ENCODE peak calls at places on chromosome 22, in five cellular contexts. H is HepG2, C is GM12878, L is SK-N-SH, Z is K562. K is an unnamed sample.

GRCh38 chr22:29302681-29303465 is 3.6 kb upstream of the GAS2L1 start:
- DNase-seq in H (no peak), C (no peak), L (peak), Z (no peak), K (no peak)

GRCh38 chr22:19905619-19906276 is 35.8 kb upstream of the COMT start:
- DNase-seq in H (no peak), C (no peak), L (peak), Z (no peak), K (no peak)

GRCh38 chr22:40423882-40424640 is 53.7 kb downstream of the SGSM3 start:
- DNase-seq in H (no peak), C (no peak), L (no peak), Z (no peak), K (no peak)

GRCh38 chr22:33873186-33873585 is 47.1 kb downstream of the LARGE1 start:
- DNase-seq in H (no peak), C (no peak), L (no peak), Z (no peak), K (no peak)

GRCh38 chr22:50314455-50315288 is 7.2 kb upstream of the PLXNB2 start:
- DNase-seq in H (no peak), C (peak), L (peak), Z (peak), K (no peak)

GRCh38 chr22:40345801-40346177 is 511 bp upstream of the ADSL start:
- DNase-seq in H (peak), C (no peak), L (peak), Z (peak), K (peak)

GRCh38 chr22:39308614-39309363 is 10.6 kb downstream of the RPL3 start:
- DNase-seq in H (no peak), C (no peak), L (no peak), Z (no peak), K (no peak)

GRCh38 chr22:40533712-40534378 is 102.7 kb downstream of the MRTFA start:
- DNase-seq in H (no peak), C (peak), L (no peak), Z (peak), K (peak)

GRCh38 chr22:28791841-28792490 is 8.4 kb downstream of the XBP1 start:
- DNase-seq in H (no peak), C (peak), L (no peak), Z (no peak), K (no peak)

GRCh38 chr22:31193092-31193491 is 19.0 kb upstream of the LIMK2 start:
- DNase-seq in H (no peak), C (no peak), L (no peak), Z (no peak), K (no peak)

GRCh38 chr22:31588970-31589675 is 72.9 kb downstream of the PISD start:
- DNase-seq in H (peak), C (no peak), L (no peak), Z (no peak), K (no peak)

GRCh38 chr22:49405590-49405989 is 422.1 kb downstream of the BRD1 start:
- DNase-seq in H (no peak), C (no peak), L (no peak), Z (no peak), K (no peak)

GRCh38 chr22:49648053-49648452 is 179.6 kb downstream of the BRD1 start:
- DNase-seq in H (no peak), C (no peak), L (no peak), Z (no peak), K (no peak)

GRCh38 chr22:50178471-50178864 is 7.2 kb upstream of the TRABD start:
- DNase-seq in H (no peak), C (no peak), L (no peak), Z (no peak), K (no peak)

GRCh38 chr22:30392661-30393321 is 4.0 kb upstream of the SEC14L2 start:
- DNase-seq in H (no peak), C (no peak), L (no peak), Z (no peak), K (no peak)

GRCh38 chr22:42959472-42960145 is 55.3 kb downstream of the PACSIN2 start:
- DNase-seq in H (peak), C (no peak), L (peak), Z (peak), K (peak)

GRCh38 chr22:35089139-35089538 is 23.2 kb downstream of the ISX start:
- DNase-seq in H (no peak), C (peak), L (no peak), Z (no peak), K (no peak)

GRCh38 chr22:28711820-28712777 is 29.5 kb downstream of the CHEK2 start:
- DNase-seq in H (peak), C (no peak), L (no peak), Z (peak), K (no peak)

GRCh38 chr22:20203142-20204099 is 52.6 kb upstream of the CCDC188 start:
- DNase-seq in H (peak), C (no peak), L (peak), Z (peak), K (no peak)

GRCh38 chr22:32850591-32851517 is 49.3 kb downstream of the TIMP3 start:
- DNase-seq in H (no peak), C (no peak), L (no peak), Z (no peak), K (no peak)

GRCh38 chr22:42444060-42444904 is 12.1 kb upstream of the NFAM1 start:
- DNase-seq in H (peak), C (peak), L (peak), Z (peak), K (peak)

GRCh38 chr22:19933328-19934241 is 8.0 kb upstream of the COMT start:
- DNase-seq in H (no peak), C (no peak), L (no peak), Z (no peak), K (no peak)

GRCh38 chr22:30923168-30923900 is 45.2 kb downstream of the MORC2 start:
- DNase-seq in H (no peak), C (no peak), L (no peak), Z (no peak), K (no peak)

DNA sequence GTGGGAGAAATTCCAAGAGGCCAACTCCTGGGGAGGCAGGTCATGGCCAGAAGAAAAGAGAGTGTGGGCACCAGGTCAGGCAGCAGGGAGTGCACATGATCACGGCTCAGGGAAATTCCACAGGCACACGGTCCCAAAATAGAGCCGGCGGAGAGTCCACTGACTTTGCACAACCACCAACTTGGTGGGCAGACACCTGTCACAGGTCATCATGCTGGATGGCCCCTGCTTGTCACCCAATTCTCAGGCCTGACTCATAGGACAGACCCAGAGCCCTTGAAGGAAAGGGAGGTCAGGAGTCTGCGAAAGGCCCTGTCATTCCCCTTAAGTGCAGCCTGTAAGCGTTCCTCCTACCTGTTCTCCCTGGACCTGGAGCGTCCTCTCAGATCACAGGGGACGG is 15.8 kb downstream of the APOL2 start:
- DNase-seq in H (no peak), C (no peak), L (no peak), Z (no peak), K (no peak)
- TF ChIP-seq FOXM1 in H (no peak), C (no peak), L (no peak), Z (no peak), K (no peak)

GRCh38 chr22:46390652-46391301 is 55.3 kb downstream of the TRMU start:
- DNase-seq in H (peak), C (no peak), L (peak), Z (peak), K (peak)
- TF ChIP-seq FOXM1 in H (no peak), C (no peak), L (no peak), Z (no peak), K (no peak)

DNA sequence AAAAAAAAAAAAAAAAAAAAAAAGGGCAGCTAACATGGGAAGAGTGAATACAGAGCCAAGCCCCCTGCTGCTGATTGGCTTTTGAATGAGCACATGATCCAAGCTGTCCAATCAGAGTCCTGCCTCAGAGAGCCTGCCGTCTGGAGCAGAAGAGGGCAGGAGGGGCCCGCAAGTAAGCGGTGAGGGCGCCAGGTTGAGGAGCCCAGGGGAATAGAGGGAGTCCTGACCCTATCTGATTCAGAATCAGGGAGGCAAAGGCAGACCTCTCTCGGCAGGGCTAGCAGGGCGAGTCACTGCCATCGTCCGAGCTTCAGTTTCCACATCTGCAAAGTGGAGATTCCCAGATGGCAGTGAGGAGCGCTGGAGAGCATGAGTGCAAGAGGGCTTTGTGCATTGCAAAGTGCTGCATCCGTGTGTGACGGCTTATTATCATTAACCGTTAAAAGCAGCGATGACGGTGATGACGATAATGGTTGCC is 68.8 kb upstream of the ATXN10 start:
- DNase-seq in H (peak), C (no peak), L (peak), Z (peak), K (peak)
- TF ChIP-seq FOXM1 in H (no peak), C (no peak), L (no peak), Z (no peak), K (no peak)

GRCh38 chr22:24500251-24500820 is 5.2 kb downstream of the UPB1 start:
- DNase-seq in H (peak), C (no peak), L (no peak), Z (no peak), K (no peak)
- TF ChIP-seq FOXM1 in H (no peak), C (no peak), L (no peak), Z (no peak), K (no peak)

DNA sequence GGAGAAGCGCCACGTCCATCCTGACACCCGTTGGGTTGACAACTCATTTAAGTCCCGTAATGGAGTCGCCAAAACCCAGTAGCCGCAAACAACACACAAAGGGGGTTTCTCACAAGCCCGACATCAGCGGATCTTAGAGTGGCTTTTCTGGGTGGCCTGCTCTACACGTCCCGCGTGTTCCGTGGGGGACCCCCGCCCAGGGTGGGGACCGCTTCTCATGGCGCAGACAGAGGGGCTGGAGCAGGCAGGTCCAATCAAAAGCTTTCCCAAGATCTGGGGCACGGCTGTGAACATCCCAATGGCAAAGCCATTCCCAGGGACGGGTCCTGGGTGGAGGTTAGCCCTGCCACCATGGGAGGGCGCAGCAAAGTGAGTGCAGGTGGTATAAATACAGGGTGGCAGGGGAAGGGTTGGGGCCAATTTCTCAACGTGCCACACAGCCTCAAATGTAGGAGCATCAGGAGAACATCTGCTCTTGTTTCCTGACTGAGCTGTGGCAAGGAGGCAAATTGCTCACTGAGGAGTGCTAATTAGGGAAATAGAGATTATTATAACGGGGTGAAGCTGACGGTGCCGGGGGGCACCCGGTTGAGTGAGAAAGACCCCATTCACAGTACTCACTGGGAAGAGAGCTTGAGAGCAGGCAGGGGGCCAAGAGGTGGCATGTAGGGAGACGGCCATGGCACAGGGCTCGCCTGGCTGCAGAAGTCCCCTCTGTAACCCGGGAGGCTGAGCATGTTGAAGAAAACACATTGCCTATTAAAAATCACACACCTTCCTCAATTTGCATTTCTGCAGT is 1447.2 kb downstream of the TBC1D22A start:
- DNase-seq in H (no peak), C (no peak), L (no peak), Z (no peak), K (no peak)
- TF ChIP-seq FOXM1 in H (no peak), C (no peak), L (no peak), Z (no peak), K (no peak)

GRCh38 chr22:48188211-48188845 is 1425.9 kb downstream of the TBC1D22A start:
- DNase-seq in H (no peak), C (no peak), L (no peak), Z (peak), K (no peak)
- TF ChIP-seq FOXM1 in H (no peak), C (no peak), L (no peak), Z (no peak), K (no peak)

GRCh38 chr22:47030881-47031627 is 268.6 kb downstream of the TBC1D22A start:
- DNase-seq in H (no peak), C (no peak), L (no peak), Z (peak), K (no peak)
- TF ChIP-seq FOXM1 in H (no peak), C (no peak), L (no peak), Z (no peak), K (no peak)